ENCODE peak calls at places on chromosomes 1 and 21, in seven cellular contexts. Q is brain microvascular endothelial cell, N is colonic mucosa, Z is heart right ventricle, T is AG10803, A is Peyer's patch, H is gastrocnemius medialis. G is an unnamed sample.

GRCh38 chr1:177082855-177083741 is 81.4 kb downstream of the ASTN1 start:
- DNase-seq in T (peak), Z (no peak), H (no peak), Q (no peak), A (no peak), N (no peak), G (peak)

GRCh38 chr1:68230901-68231626 is 1.3 kb downstream of the WLS start:
- DNase-seq in N (peak), T (no peak), Z (peak), A (peak), H (peak), Q (no peak), G (no peak)

GRCh38 chr1:45493116-45493697 is 2.2 kb upstream of the TESK2 start:
- DNase-seq in H (peak), Z (no peak), T (peak), Q (peak), A (peak), N (peak), G (peak)

GRCh38 chr21:16419188-16419874 is 689.5 kb downstream of the USP25 start:
- DNase-seq in N (peak), A (peak), T (peak), Q (peak), H (peak), Z (peak), G (peak)

GRCh38 chr1:1061682-1062363 is 12.3 kb downstream of the RNF223 start:
- DNase-seq in T (no peak), A (no peak), H (no peak), Z (no peak), N (no peak), Q (no peak), G (peak)

GRCh38 chr1:218496561-218496960 is 151.4 kb downstream of the TGFB2 start:
- DNase-seq in Z (no peak), T (peak), N (no peak), Q (peak), H (peak), A (no peak), G (peak)

GRCh38 chr1:187067160-187067559 is 238.4 kb downstream of the PLA2G4A start:
- DNase-seq in T (no peak), N (no peak), Q (no peak), Z (no peak), A (no peak), H (no peak), G (no peak)

GRCh38 chr1:90721210-90722194 is 4.4 kb upstream of the BARHL2 start:
- DNase-seq in H (no peak), T (peak), Z (peak), N (peak), A (no peak), Q (peak), G (peak)

GRCh38 chr21:39422468-39423241 is 22.9 kb downstream of the LCA5L start:
- DNase-seq in A (no peak), H (no peak), Q (no peak), T (no peak), N (no peak), Z (no peak), G (no peak)

GRCh38 chr1:33337994-33338494 is 17.1 kb upstream of the A3GALT2 start:
- DNase-seq in N (no peak), Z (no peak), Q (no peak), A (no peak), H (no peak), T (peak), G (peak)
- H3K4me3 ChIP-seq in N (no peak), Z (peak), Q (no peak), A (no peak), H (peak), T (peak), G (peak)

GRCh38 chr1:228139931-228140723 is at the start of gene GUK1:
- DNase-seq in T (peak), H (peak), Q (peak), N (peak), A (peak), Z (peak), G (peak)
- TF ChIP-seq CTCF in T (no peak), H (no peak), Q (peak), N (no peak), A (peak), Z (no peak), G (no peak)

GRCh38 chr1:11733351-11733750 is 2.6 kb upstream of the AGTRAP start:
- DNase-seq in A (no peak), Z (no peak), Q (no peak), H (no peak), T (no peak), N (no peak), G (no peak)

GRCh38 chr1:11735854-11736745 is at the start of gene AGTRAP:
- DNase-seq in Z (peak), T (peak), N (peak), Q (peak), H (peak), A (peak), G (peak)

GRCh38 chr1:11736746-11737639 is 1.1 kb downstream of the AGTRAP start:
- DNase-seq in N (peak), Q (peak), Z (peak), H (peak), T (peak), A (peak), G (peak)

GRCh38 chr1:11738096-11738495 is 2.2 kb downstream of the AGTRAP start:
- DNase-seq in T (no peak), Q (no peak), H (no peak), Z (no peak), A (no peak), N (no peak), G (no peak)

GRCh38 chr1:11735531-11735853 is 444 bp upstream of the AGTRAP start:
- DNase-seq in Z (no peak), H (no peak), N (no peak), T (no peak), Q (no peak), A (no peak), G (no peak)
- H3K4me3 ChIP-seq in Z (peak), H (peak), N (peak), T (peak), Q (peak), A (peak), G (peak)

GRCh38 chr1:182641561-182641960 is 37.4 kb upstream of the RGS16 start:
- DNase-seq in Z (no peak), N (no peak), H (no peak), A (no peak), Q (no peak), T (no peak), G (no peak)
- TF ChIP-seq CTCF in Z (no peak), N (no peak), H (no peak), A (no peak), Q (no peak), T (no peak), G (no peak)

GRCh38 chr1:31422505-31423319 is 9.7 kb downstream of the SERINC2 start:
- DNase-seq in A (peak), H (peak), Q (peak), N (peak), T (peak), Z (peak), G (peak)
- H3K4me3 ChIP-seq in A (no peak), H (no peak), Q (no peak), N (no peak), T (no peak), Z (no peak), G (no peak)

DNA sequence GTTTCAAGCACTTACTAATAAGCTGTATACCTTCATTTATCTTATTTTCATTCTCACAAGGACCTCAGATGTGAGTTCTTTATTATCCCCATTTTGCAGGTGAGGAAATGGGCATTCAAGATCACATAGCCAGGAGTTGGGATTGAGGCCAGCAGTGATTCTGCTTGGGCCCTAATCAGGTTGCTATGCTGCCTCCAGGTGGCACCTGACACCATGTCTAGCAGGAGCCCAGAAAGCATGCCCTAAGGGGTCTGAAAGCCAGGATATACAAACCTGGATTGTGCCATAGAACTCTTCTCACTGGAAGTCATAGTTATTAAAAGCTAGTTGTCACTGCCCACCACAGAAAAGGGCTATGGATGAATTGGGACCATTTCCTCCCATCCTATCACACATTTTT is 61.1 kb downstream of the FYB2 start:
- DNase-seq in Q (no peak), N (peak), T (no peak), A (no peak), Z (peak), H (peak), G (no peak)
- TF ChIP-seq CTCF in Q (no peak), N (no peak), T (no peak), A (peak), Z (no peak), H (peak), G (no peak)

G was measured in fibroblast of villous mesenchyme.